ENCODE peak calls at places on chromosomes 4 and X, in five cellular contexts. L is fibroblast of gingiva; A is left ventricle myocardium inferior; B is A172; J is activated CD4-positive, alpha-beta T cell treated with anti-CD3 and anti-CD28 coated beads, Interleukin-2, amount 10 ng/mL, durations not matched to agents 7 days and 5 days. D is an unnamed sample.

GRCh38 chr4:47933798-47934197 is 19.4 kb upstream of the NFXL1 start:
- DNase-seq in L (peak), A (no peak), B (peak), J (no peak), D (peak)

GRCh38 chr4:128951316-128951715 is 141.8 kb downstream of the JADE1 start:
- DNase-seq in L (peak), A (no peak), B (no peak), J (no peak), D (no peak)

GRCh38 chr4:185016946-185017797 is 1.1 kb upstream of the HELT start:
- DNase-seq in L (no peak), A (no peak), B (no peak), J (no peak), D (no peak)

GRCh38 chrX:133869270-133869669 is 116.1 kb downstream of the GPC3 start:
- DNase-seq in L (no peak), A (no peak), B (no peak), J (no peak), D (no peak)

GRCh38 chrX:4762196-4762595 is 1048.7 kb upstream of the PRKX start:
- DNase-seq in L (peak), A (no peak), B (peak), J (no peak), D (peak)

GRCh38 chrX:70969635-70970481 is 39.0 kb upstream of the SLC7A3 start:
- DNase-seq in L (no peak), A (no peak), B (no peak), J (no peak), D (no peak)

GRCh38 chr4:97153042-97153441 is 990.2 kb downstream of the STPG2 start:
- DNase-seq in L (no peak), A (no peak), B (peak), J (no peak), D (peak)

GRCh38 chr4:121455285-121455684 is 74.5 kb upstream of the QRFPR start:
- DNase-seq in L (no peak), A (no peak), B (no peak), J (no peak), D (no peak)

GRCh38 chr4:5839751-5840674 is 52.9 kb downstream of the CRMP1 start:
- DNase-seq in L (no peak), A (peak), B (no peak), J (no peak), D (no peak)

GRCh38 chr4:68748181-68748981 is 67.4 kb upstream of the UGT2B10 start:
- DNase-seq in L (no peak), A (no peak), B (peak), J (no peak), D (no peak)

GRCh38 chr4:38982356-38983095 is 49.7 kb downstream of the TMEM156 start:
- DNase-seq in L (peak), A (no peak), B (no peak), J (no peak), D (no peak)

GRCh38 chr4:128427832-128428366 is 140.3 kb upstream of the PGRMC2 start:
- DNase-seq in L (peak), A (no peak), B (peak), J (no peak), D (peak)

D was measured in H4.